ENCODE peak calls at places on chromosomes 13 and 19, in four cellular contexts. H, A, V and M are unnamed samples.

GRCh38 chr19:39827216-39827615 is 6.7 kb downstream of the DYRK1B start:
- DNase-seq in A (no peak), H (no peak), V (no peak), M (no peak)

GRCh38 chr13:31987535-31988170 is 43.9 kb upstream of the FRY start:
- DNase-seq in V (no peak), A (no peak), H (no peak), M (no peak)

GRCh38 chr19:36420961-36421748 is 2.7 kb upstream of the ZFP82 start:
- DNase-seq in A (no peak), H (no peak), V (no peak), M (no peak)

GRCh38 chr19:38975214-38975860 is at the start of gene FBXO17:
- DNase-seq in H (no peak), V (no peak), A (peak), M (peak)

GRCh38 chr19:15759962-15760565 is 22.3 kb downstream of the OR10H3 start:
- DNase-seq in H (no peak), A (no peak), V (no peak), M (no peak)

GRCh38 chr13:26721251-26721939 is 39.2 kb downstream of the GPR12 start:
- DNase-seq in V (no peak), H (peak), A (no peak), M (no peak)

GRCh38 chr19:42919757-42920079 is 2.0 kb upstream of the PSG6 start:
- DNase-seq in H (no peak), V (no peak), A (no peak), M (peak)

GRCh38 chr13:30690282-30691188 is 44.8 kb upstream of the ALOX5AP start:
- DNase-seq in V (no peak), H (no peak), A (peak), M (peak)

GRCh38 chr19:43532571-43532961 is 422 bp upstream of the ZNF575 start:
- DNase-seq in H (no peak), A (peak), V (no peak), M (peak)

GRCh38 chr19:48348039-48348438 is 15.7 kb downstream of the TMEM143 start:
- DNase-seq in A (peak), V (no peak), H (no peak), M (no peak)

GRCh38 chr19:1045247-1045603 is 5.3 kb downstream of the ABCA7 start:
- DNase-seq in H (peak), A (no peak), V (no peak), M (peak)

GRCh38 chr13:86082116-86082515 is 282.9 kb upstream of the SLITRK6 start:
- DNase-seq in H (no peak), A (no peak), V (no peak), M (no peak)

GRCh38 chr19:50358483-50359431 is 6.7 kb downstream of the NAPSA start:
- DNase-seq in H (peak), A (peak), V (peak), M (no peak)

GRCh38 chr13:21986602-21987001 is 315.7 kb downstream of the FGF9 start:
- DNase-seq in V (no peak), A (peak), H (no peak), M (no peak)

GRCh38 chr19:55613396-55613795 is 7.9 kb downstream of the ZNF865 start:
- DNase-seq in V (no peak), A (no peak), H (no peak), M (no peak)

GRCh38 chr19:9323557-9323918 is 441 bp upstream of the ZNF559 start:
- DNase-seq in H (no peak), A (peak), V (peak), M (peak)

GRCh38 chr13:98890186-98890585 is 87.7 kb downstream of the DOCK9 start:
- DNase-seq in A (no peak), H (no peak), V (no peak), M (peak)

GRCh38 chr13:29547135-29547534 is 48.4 kb downstream of the SLC7A1 start:
- DNase-seq in H (no peak), V (no peak), A (no peak), M (no peak)

GRCh38 chr13:108961542-108962125 is 332.2 kb downstream of the MYO16 start:
- DNase-seq in A (no peak), V (peak), H (no peak), M (peak)

GRCh38 chr19:13164370-13165090 is 14.3 kb downstream of the IER2 start:
- DNase-seq in A (peak), H (no peak), V (no peak), M (peak)

GRCh38 chr19:11203194-11204075 is 6.1 kb upstream of the KANK2 start:
- DNase-seq in H (no peak), A (peak), V (no peak), M (peak)

GRCh38 chr19:13064092-13064489 is 38.6 kb downstream of the LYL1 start:
- DNase-seq in A (no peak), H (no peak), V (no peak), M (no peak)

GRCh38 chr19:5484398-5485285 is 29.4 kb downstream of the ZNRF4 start:
- DNase-seq in H (no peak), A (no peak), V (no peak), M (no peak)

GRCh38 chr19:13825489-13826475 is 30.5 kb downstream of the ZSWIM4 start:
- DNase-seq in H (no peak), A (no peak), V (peak), M (no peak)

GRCh38 chr19:16952046-16952445 is 63.2 kb downstream of the F2RL3 start:
- DNase-seq in A (no peak), H (no peak), V (no peak), M (no peak)

GRCh38 chr19:38977445-38978314 is 2.1 kb upstream of the FBXO17 start:
- DNase-seq in A (no peak), V (no peak), H (no peak), M (no peak)